ENCODE peak calls at places on chromosome 10, in six cellular contexts. H is H1, V is heart left ventricle, T is HCT116, U is ascending aorta, B is HL-60. S is an unnamed sample.
A peak's percentile ranks its signal among the peaks of the same experiment; 100 is the strongest.

GRCh38 chr10:88499569-88500470 is 83.3 kb downstream of the RNLS start:
- DNase-seq in B (no peak), U (no peak), H (no peak), V (no peak), T (no peak), S (no peak)

GRCh38 chr10:129888784-129889616 is 75.1 kb downstream of the EBF3 start:
- DNase-seq in U (no peak), T (no peak), B (no peak), H (peak; percentile 65), V (peak; percentile 72), S (peak; percentile 71)

GRCh38 chr10:11443468-11444147 is 167.8 kb downstream of the USP6NL start:
- DNase-seq in H (no peak), U (no peak), T (no peak), V (no peak), B (no peak), S (no peak)

GRCh38 chr10:52644678-52645434 is 127.7 kb downstream of the MBL2 start:
- DNase-seq in V (peak; percentile 21), U (no peak), T (peak; percentile 51), H (no peak), B (peak; percentile 3), S (peak; percentile 22)

GRCh38 chr10:6012506-6012905 is 35.2 kb upstream of the IL15RA start:
- DNase-seq in V (no peak), U (no peak), T (no peak), H (no peak), B (no peak), S (no peak)

GRCh38 chr10:32340596-32341180 is 6.3 kb downstream of the EPC1 start:
- DNase-seq in U (no peak), B (no peak), H (no peak), T (no peak), V (no peak), S (no peak)

GRCh38 chr10:128191847-128192246 is 65.6 kb upstream of the MKI67 start:
- DNase-seq in V (no peak), T (no peak), H (no peak), B (no peak), U (no peak), S (no peak)

GRCh38 chr10:29958440-29958839 is 100.9 kb downstream of the JCAD start:
- DNase-seq in V (no peak), B (no peak), U (no peak), T (no peak), H (no peak), S (no peak)

DNA sequence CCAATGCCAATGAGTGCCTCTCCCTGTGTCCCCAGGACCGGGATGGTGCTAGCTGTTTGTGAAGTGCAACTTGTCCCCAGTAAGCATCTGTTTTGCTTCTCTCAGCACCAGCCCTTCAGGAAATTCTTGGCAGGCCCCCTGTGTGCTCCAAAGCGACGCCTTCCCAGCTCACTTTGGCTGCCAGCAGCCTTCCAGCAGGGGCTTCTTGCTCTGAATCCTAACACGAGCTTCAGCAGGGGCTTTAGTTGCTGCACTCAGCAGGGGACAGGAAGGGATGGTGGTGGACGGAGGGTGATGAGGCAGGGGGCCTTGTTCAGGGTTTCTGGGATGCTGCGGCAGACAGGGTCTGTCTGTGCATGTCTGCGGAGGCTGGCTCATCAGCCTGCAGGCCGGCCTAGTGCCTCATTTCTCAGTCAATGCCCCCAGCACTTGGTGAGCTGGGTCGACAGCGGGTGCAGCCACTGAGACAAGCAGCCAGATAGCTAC is 368.3 kb downstream of the RPS24 start:
- DNase-seq in U (no peak), T (no peak), H (no peak), B (no peak), V (peak; percentile 48), S (no peak)
- H3K27ac ChIP-seq in U (no peak overlapping the region), T (no peak overlapping the region), H (no peak overlapping the region), B (no peak overlapping the region), V (no peak overlapping the region), S (no peak overlapping the region)

GRCh38 chr10:62307635-62308034 is 39.0 kb upstream of the RTKN2 start:
- DNase-seq in H (no peak), V (no peak), B (no peak), T (no peak), U (no peak), S (no peak)

GRCh38 chr10:62303922-62304321 is 35.3 kb upstream of the RTKN2 start:
- DNase-seq in V (no peak), T (no peak), B (no peak), H (no peak), U (no peak), S (no peak)

GRCh38 chr10:62308101-62308500 is 39.5 kb upstream of the RTKN2 start:
- DNase-seq in T (no peak), B (no peak), U (no peak), H (no peak), V (no peak), S (no peak)

GRCh38 chr10:62306663-62307062 is 38.0 kb upstream of the RTKN2 start:
- DNase-seq in T (no peak), B (no peak), V (no peak), H (no peak), U (no peak), S (no peak)

DNA sequence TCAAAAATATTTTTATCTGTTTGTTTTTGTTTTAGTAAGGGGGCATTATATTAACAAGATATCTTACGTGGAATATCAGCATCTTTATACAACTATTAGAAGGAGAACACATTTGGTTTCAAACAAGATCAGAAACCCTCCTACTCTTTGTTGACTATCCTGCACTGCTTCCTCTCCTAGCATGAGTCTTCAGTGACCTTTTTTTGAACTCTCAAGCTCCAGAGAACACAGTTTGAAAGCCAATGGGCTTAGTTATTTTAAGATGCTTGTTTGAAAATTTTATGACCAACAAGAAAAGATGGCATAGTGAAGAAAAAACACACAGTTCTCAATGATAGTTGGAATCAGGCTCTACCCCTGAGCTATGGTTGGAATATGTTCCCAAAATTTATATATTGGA is 37.2 kb upstream of the RTKN2 start:
- DNase-seq in T (no peak), B (no peak), H (no peak), U (no peak), V (no peak), S (no peak)
- H3K27ac ChIP-seq in T (no peak overlapping the region), B (no peak overlapping the region), H (no peak overlapping the region), U (no peak overlapping the region), V (no peak overlapping the region), S (no peak overlapping the region)

GRCh38 chr10:80407836-80408197 is 534 bp upstream of the PRXL2A start:
- DNase-seq in V (no peak), T (peak; percentile 37), H (no peak), B (no peak), U (no peak), S (no peak)
- H3K27ac ChIP-seq in V (peak overlapping the region; percentile 76), T (peak overlapping the region; percentile 63), H (no peak overlapping the region), B (no peak overlapping the region), U (peak overlapping the region; percentile 76), S (no peak overlapping the region)

DNA sequence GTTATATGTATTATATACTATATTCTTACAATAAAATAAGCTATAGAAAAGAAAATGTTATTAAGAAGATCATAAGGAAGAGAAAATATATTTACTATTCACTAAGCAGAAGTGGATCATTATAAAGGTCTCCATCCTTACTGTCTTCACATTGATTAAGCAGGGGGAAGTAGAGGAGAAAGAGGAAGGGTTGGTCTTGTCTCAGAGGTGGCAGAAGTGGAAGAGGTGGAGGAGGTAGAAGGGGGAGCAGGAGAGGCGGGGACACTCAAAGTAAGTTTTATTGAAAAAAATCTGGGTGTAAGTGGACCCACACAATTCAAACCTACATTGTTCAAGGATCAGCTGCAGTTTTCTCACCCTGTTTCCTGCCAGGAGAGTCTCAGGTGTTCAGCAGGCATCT is 28.9 kb upstream of the ERCC6 start:
- DNase-seq in U (no peak), T (no peak), V (no peak), B (peak; percentile 11), H (no peak), S (no peak)
- H3K27ac ChIP-seq in U (no peak overlapping the region), T (no peak overlapping the region), V (no peak overlapping the region), B (no peak overlapping the region), H (no peak overlapping the region), S (no peak overlapping the region)

GRCh38 chr10:93032809-93033137 is 27.8 kb upstream of the CYP26C1 start:
- DNase-seq in H (no peak), V (no peak), T (no peak), U (no peak), B (no peak), S (no peak)

GRCh38 chr10:93030409-93030808 is 30.2 kb upstream of the CYP26C1 start:
- DNase-seq in T (peak; percentile 8), H (no peak), B (no peak), U (no peak), V (no peak), S (no peak)

GRCh38 chr10:93034426-93034825 is 26.2 kb upstream of the CYP26C1 start:
- DNase-seq in H (no peak), T (no peak), U (no peak), B (no peak), V (no peak), S (no peak)

GRCh38 chr10:93028881-93029280 is 31.7 kb upstream of the CYP26C1 start:
- DNase-seq in H (no peak), B (no peak), U (no peak), T (peak; percentile 16), V (no peak), S (no peak)

DNA sequence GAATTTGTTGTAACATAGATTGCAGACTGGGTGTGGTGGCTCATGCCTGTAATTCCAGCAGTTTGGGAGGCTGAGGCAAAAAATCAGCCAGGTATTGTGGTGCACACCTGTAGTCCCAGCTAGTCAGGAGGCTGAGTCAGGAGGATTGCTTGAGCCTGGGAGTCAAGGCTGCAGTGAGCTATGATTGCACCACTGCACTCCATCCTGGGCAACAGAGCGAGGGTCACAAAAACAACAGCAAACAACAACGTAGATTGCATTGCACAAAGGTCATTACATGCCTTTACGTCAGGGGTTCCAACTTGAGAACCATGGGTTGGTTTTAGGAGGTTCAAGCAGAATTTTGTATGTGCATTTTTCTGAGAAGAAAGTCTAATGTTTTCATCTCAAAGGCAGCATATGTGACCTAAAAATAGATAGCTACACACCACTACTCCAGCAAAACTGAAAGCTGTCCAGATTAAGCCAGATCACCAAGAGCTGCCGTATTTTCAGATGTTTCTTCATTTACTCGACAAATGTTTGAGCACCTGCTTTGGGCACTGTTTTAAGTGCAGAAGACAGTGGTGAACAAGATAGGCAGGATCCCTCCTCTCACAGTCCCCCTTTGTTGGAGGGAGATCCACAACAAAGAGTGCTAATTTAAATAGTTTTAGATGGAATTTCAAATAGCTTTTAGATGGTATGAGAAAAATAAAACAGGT is 28.3 kb upstream of the CYP26C1 start:
- DNase-seq in T (no peak), U (no peak), H (no peak), B (no peak), V (no peak), S (no peak)
- H3K27ac ChIP-seq in T (no peak overlapping the region), U (peak overlapping the region; percentile 68), H (no peak overlapping the region), B (no peak overlapping the region), V (no peak overlapping the region), S (no peak overlapping the region)

DNA sequence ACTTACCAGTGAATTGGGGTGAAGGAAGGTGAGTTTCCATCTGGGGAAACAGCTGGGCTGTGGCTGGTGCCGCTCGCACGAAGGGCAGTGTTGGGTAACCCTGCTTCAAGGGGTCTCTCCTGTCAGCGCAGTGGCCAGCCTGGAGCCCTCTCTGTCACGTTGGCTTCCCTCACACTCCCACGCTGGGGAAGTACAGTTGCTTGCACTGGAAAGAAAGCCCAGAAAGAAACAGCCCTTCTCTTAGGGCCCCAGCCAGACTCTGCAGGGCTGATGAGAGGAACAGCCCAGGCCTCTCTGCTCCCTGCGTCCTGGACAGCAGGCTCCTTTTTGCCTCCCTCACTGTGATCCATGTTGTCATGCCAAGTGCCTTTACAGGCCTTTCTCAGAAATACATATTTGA is 40.3 kb upstream of the TRIM8 start:
- DNase-seq in T (no peak), B (peak; percentile 94), U (no peak), V (no peak), H (no peak), S (no peak)
- H3K27ac ChIP-seq in T (peak overlapping the region; percentile 92), B (peak overlapping the region; percentile 63), U (peak overlapping the region; percentile 84), V (peak overlapping the region; percentile 83), H (no peak overlapping the region), S (no peak overlapping the region)